ENCODE peak calls at places on chromosome 11, in seven cellular contexts. D is uterus, W is neural progenitor cell, O is SK-N-SH, X is PC-9, G is tibial artery, M is prostate gland. F is an unnamed sample.

GRCh38 chr11:11845066-11845465 is 3.3 kb downstream of the USP47 start:
- DNase-seq in D (no peak), W (no peak), O (no peak), X (peak; percentile 16), G (no peak), M (peak; percentile 36), F (no peak)

GRCh38 chr11:128482512-128483191 is 104.7 kb downstream of the ETS1 start:
- DNase-seq in D (no peak), W (no peak), O (no peak), X (no peak), G (peak; percentile 84), M (no peak), F (no peak)

GRCh38 chr11:96388891-96389603 is 665 bp downstream of the CCDC82 start:
- DNase-seq in D (no peak), W (peak; percentile 91), O (peak; percentile 66), X (no peak), G (no peak), M (no peak), F (no peak)

GRCh38 chr11:47259178-47259977 is 1.6 kb downstream of the NR1H3 start:
- DNase-seq in D (no peak), W (peak; percentile 75), O (peak; percentile 74), X (peak; percentile 89), G (no peak), M (peak; percentile 31), F (no peak)

GRCh38 chr11:68036717-68037239 is 2.0 kb upstream of the TCIRG1 start:
- DNase-seq in D (no peak), W (no peak), O (no peak), X (no peak), G (peak; percentile 83), M (no peak), F (peak; percentile 76)

GRCh38 chr11:6856871-6857270 is 6.0 kb upstream of the OR10A2 start:
- DNase-seq in D (no peak), W (no peak), O (no peak), X (no peak), G (no peak), M (no peak), F (no peak)

GRCh38 chr11:96215094-96215782 is 127.8 kb downstream of the MAML2 start:
- DNase-seq in D (no peak), W (no peak), O (no peak), X (no peak), G (no peak), M (no peak), F (no peak)

GRCh38 chr11:26109658-26110393 is 222.1 kb upstream of the ANO3 start:
- DNase-seq in D (no peak), W (no peak), O (no peak), X (no peak), G (no peak), M (no peak), F (no peak)

GRCh38 chr11:47161134-47161854 is 15.4 kb downstream of the ARFGAP2 start:
- DNase-seq in D (peak; percentile 62), W (peak; percentile 87), O (peak; percentile 91), X (peak; percentile 64), G (no peak), M (peak; percentile 36), F (peak; percentile 54)

GRCh38 chr11:103619480-103619879 is 417.0 kb upstream of the DDI1 start:
- DNase-seq in D (no peak), W (no peak), O (no peak), X (no peak), G (no peak), M (no peak), F (no peak)

GRCh38 chr11:133605493-133605892 is 73.2 kb upstream of the OPCML start:
- DNase-seq in D (no peak), W (no peak), O (no peak), X (no peak), G (no peak), M (no peak), F (no peak)

GRCh38 chr11:78417888-78418583 is 416 bp upstream of the GAB2 start:
- DNase-seq in D (peak; percentile 86), W (peak; percentile 94), O (peak; percentile 92), X (peak; percentile 91), G (peak; percentile 92), M (peak; percentile 67), F (peak; percentile 77)

GRCh38 chr11:111633248-111633647 is 31.0 kb downstream of the SIK2 start:
- DNase-seq in D (no peak), W (no peak), O (no peak), X (no peak), G (no peak), M (peak; percentile 14), F (no peak)

GRCh38 chr11:68439355-68440065 is 21.0 kb upstream of the PPP6R3 start:
- DNase-seq in D (peak; percentile 56), W (peak; percentile 50), O (no peak), X (no peak), G (no peak), M (no peak), F (no peak)

GRCh38 chr11:10325398-10326079 is 20.7 kb downstream of the ADM start:
- DNase-seq in D (no peak), W (no peak), O (no peak), X (no peak), G (no peak), M (no peak), F (no peak)

GRCh38 chr11:61310749-61311148 is 15.6 kb upstream of the VWCE start:
- DNase-seq in D (no peak), W (no peak), O (no peak), X (no peak), G (no peak), M (no peak), F (no peak)
- H3K27ac ChIP-seq in D (no peak overlapping the region), W (no peak overlapping the region), O (no peak overlapping the region), X (no peak overlapping the region), G (no peak overlapping the region), M (no peak overlapping the region), F (no peak overlapping the region)

GRCh38 chr11:65354265-65355012 is at the start of gene TIGD3:
- DNase-seq in D (peak; percentile 98), W (peak; percentile 99), O (peak; percentile 99), X (peak; percentile 99), G (peak; percentile 99), M (peak; percentile 98), F (peak; percentile 97)

GRCh38 chr11:65353900-65354264 is 669 bp upstream of the TIGD3 start:
- DNase-seq in D (no peak), W (no peak), O (no peak), X (no peak), G (no peak), M (no peak), F (no peak)

GRCh38 chr11:65353376-65353775 is 1.2 kb upstream of the TIGD3 start:
- DNase-seq in D (no peak), W (no peak), O (no peak), X (no peak), G (no peak), M (no peak), F (no peak)

GRCh38 chr11:65351511-65351910 is 3.0 kb upstream of the TIGD3 start:
- DNase-seq in D (no peak), W (no peak), O (no peak), X (no peak), G (no peak), M (no peak), F (no peak)

DNA sequence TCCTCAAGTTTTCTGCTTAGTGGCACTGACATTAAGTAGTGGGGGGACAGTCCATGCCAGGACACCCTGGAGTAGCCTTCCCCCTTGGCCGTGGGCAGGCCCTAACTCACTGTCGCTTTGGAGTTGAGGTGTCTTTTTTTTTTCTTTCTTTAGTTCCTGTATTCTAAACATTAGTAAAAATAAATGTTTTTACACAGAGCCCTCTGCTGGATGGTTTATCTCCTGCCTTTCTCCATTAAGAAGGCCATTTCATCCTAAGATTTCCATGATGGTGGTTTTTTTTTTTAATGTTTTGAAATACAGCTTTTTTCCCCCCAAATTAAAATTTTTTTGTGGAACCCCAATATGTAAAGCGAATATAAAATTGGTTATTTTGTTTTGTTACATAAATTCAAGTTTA is 1.8 kb upstream of the TIGD3 start:
- DNase-seq in D (no peak), W (no peak), O (no peak), X (no peak), G (no peak), M (no peak), F (no peak)
- TF ChIP-seq CTCF in D (no peak), W (peak; percentile 40), O (peak; percentile 62), X (peak; percentile 64), G (no peak), M (no peak), F (no peak)

DNA sequence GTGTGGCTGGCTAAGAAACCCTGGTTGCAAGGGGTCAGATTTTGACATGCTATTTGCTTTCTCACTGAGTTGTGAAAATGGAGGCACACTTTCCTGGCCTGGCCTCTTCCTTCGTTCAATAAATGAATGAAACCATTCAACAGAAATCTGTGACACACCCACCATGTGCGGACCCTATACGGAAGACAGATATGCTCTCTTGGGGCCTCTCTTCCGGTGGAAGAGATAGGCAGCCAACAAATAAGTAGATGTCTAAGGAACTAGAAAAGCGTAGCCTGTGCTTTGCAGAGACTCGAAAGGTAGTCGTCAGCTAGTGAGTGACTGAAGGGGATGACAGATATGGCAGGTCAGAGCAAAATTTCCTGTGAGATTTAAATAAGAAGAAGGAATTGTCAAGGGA is 5.3 kb downstream of the KCNQ1OT1 start:
- DNase-seq in D (no peak), W (no peak), O (no peak), X (no peak), G (no peak), M (no peak), F (no peak)
- H3K4me1 ChIP-seq in D (no peaks in the 10 kb centered on the region), W (peaks cover 41% of the 10 kb centered on the region), O (peaks cover 48% of the 10 kb centered on the region), X (peaks cover 10% of the 10 kb centered on the region), G (no peaks in the 10 kb centered on the region), M (no peaks in the 10 kb centered on the region), F (peaks cover 6% of the 10 kb centered on the region)

GRCh38 chr11:31813242-31813960 is 2.3 kb upstream of the PAX6 start:
- DNase-seq in D (no peak), W (peak; percentile 71), O (peak; percentile 23), X (no peak), G (no peak), M (no peak), F (no peak)

GRCh38 chr11:31810779-31811647 is at the start of gene PAX6:
- DNase-seq in D (no peak), W (peak; percentile 97), O (peak; percentile 60), X (peak; percentile 95), G (no peak), M (no peak), F (peak; percentile 43)

GRCh38 chr11:31809857-31810778 is 1.0 kb downstream of the PAX6 start:
- DNase-seq in D (no peak), W (peak; percentile 70), O (peak; percentile 68), X (peak; percentile 50), G (no peak), M (no peak), F (no peak)

GRCh38 chr11:31813961-31814868 is 3.1 kb upstream of the PAX6 start:
- DNase-seq in D (no peak), W (peak; percentile 63), O (peak; percentile 48), X (no peak), G (no peak), M (no peak), F (no peak)

DNA sequence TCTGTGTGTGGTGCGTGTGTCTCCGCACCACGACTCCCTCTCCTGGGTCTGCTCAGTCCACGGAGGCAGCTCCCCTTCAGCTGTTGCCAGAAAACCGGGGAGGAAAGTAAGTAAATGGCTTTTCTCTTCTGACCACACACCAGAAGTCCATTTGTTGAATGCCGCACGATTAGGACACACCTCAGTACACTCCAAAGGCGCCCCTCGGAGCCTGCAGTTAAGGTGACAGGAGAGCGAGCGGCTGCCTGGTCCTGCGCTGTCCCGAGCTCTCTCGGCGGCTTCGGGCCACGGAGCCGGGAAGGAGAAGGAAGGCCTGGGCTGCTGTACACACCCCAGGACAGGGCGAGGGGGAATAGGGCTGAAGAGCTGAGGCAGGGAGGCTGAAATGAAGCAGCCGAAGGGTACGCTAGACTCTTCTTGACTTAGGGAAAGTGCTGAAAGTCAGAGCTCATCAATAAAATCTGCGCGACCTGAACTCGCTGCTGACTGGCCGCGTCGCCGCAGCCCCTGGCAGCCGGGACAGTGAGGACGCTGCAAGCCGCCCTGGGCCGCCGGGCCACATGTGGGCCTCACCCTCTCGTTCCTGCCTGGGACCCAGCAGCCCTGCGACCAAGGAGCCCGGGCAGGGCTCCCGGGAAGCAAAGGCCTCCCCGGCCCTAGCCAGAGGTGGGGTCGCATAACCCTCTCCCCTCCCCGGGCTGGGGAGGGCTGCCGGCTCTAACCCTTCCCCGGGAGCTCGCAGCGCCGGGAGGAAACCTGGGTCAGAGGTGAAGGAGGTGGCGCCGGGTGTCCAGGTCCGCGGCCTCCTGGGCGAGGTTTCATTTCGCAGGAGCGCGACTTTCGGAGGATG is 1.5 kb upstream of the PAX6 start:
- DNase-seq in D (no peak), W (peak; percentile 94), O (peak; percentile 62), X (peak; percentile 41), G (no peak), M (no peak), F (no peak)
- H3K27ac ChIP-seq in D (no peak overlapping the region), W (no peak overlapping the region), O (no peak overlapping the region), X (peak overlapping the region; percentile 77), G (no peak overlapping the region), M (no peak overlapping the region), F (no peak overlapping the region)

F was measured in lung.